ENCODE peak calls at places on chromosome 15, in seven cellular contexts. U is ovary, C is A549, A is GM12878, I is transverse colon, L is HepG2, K is sigmoid colon. Q is an unnamed sample.
A peak's percentile ranks its signal among the peaks of the same experiment; 100 is the strongest.

GRCh38 chr15:58475573-58476524 is 44.1 kb downstream of the LIPC start:
- DNase-seq in U (no peak), C (no peak), A (no peak), I (no peak), L (peak; percentile 94), K (no peak), Q (peak; percentile 18)

GRCh38 chr15:76234337-76234889 is 76.9 kb downstream of the ETFA start:
- DNase-seq in U (no peak), C (no peak), A (no peak), I (no peak), L (no peak), K (no peak), Q (no peak)

GRCh38 chr15:32717290-32718081 is at the start of gene GREM1:
- DNase-seq in U (no peak), C (no peak), A (no peak), I (peak; percentile 17), L (no peak), K (peak; percentile 71), Q (no peak)

GRCh38 chr15:94734460-94734859 is 503.1 kb downstream of the MCTP2 start:
- DNase-seq in U (no peak), C (no peak), A (no peak), I (no peak), L (no peak), K (no peak), Q (no peak)

GRCh38 chr15:56984681-56985515 is 66.5 kb downstream of the TCF12 start:
- DNase-seq in U (no peak), C (no peak), A (no peak), I (no peak), L (no peak), K (no peak), Q (no peak)

GRCh38 chr15:100020181-100020580 is 286.9 kb upstream of the LYSMD4 start:
- DNase-seq in U (no peak), C (no peak), A (no peak), I (no peak), L (no peak), K (no peak), Q (no peak)

GRCh38 chr15:57505949-57506391 is 85.7 kb upstream of the MYZAP start:
- DNase-seq in U (no peak), C (no peak), A (no peak), I (peak; percentile 72), L (no peak), K (no peak), Q (no peak)

GRCh38 chr15:81106560-81106959 is 27.5 kb upstream of the CFAP161 start:
- DNase-seq in U (peak; percentile 33), C (peak; percentile 61), A (peak; percentile 8), I (peak; percentile 37), L (peak; percentile 39), K (no peak), Q (peak; percentile 33)

GRCh38 chr15:90807074-90807646 is 61.2 kb upstream of the FURIN start:
- DNase-seq in U (no peak), C (no peak), A (no peak), I (no peak), L (no peak), K (no peak), Q (no peak)

GRCh38 chr15:28956491-28956890 is 70.7 kb downstream of the APBA2 start:
- DNase-seq in U (no peak), C (no peak), A (no peak), I (no peak), L (no peak), K (peak; percentile 40), Q (no peak)

GRCh38 chr15:89460048-89460447 is 36.3 kb downstream of the RHCG start:
- DNase-seq in U (no peak), C (no peak), A (no peak), I (no peak), L (no peak), K (no peak), Q (no peak)

GRCh38 chr15:40776537-40777141 is 6.9 kb downstream of the C15orf62 start:
- DNase-seq in U (no peak), C (no peak), A (no peak), I (no peak), L (no peak), K (no peak), Q (peak; percentile 14)

GRCh38 chr15:31049122-31049521 is 52.4 kb downstream of the TRPM1 start:
- DNase-seq in U (no peak), C (no peak), A (no peak), I (no peak), L (no peak), K (no peak), Q (no peak)

GRCh38 chr15:65368300-65368617 is 9.5 kb downstream of the IGDCC3 start:
- DNase-seq in U (no peak), C (no peak), A (no peak), I (no peak), L (no peak), K (no peak), Q (no peak)

GRCh38 chr15:40096094-40096876 is 12.4 kb downstream of the BMF start:
- DNase-seq in U (no peak), C (no peak), A (peak; percentile 68), I (no peak), L (no peak), K (no peak), Q (no peak)

GRCh38 chr15:39514933-39515332 is 65.9 kb upstream of the THBS1 start:
- DNase-seq in U (no peak), C (no peak), A (no peak), I (no peak), L (no peak), K (no peak), Q (no peak)

GRCh38 chr15:67685008-67685599 is 140.2 kb upstream of the SKOR1 start:
- DNase-seq in U (no peak), C (no peak), A (no peak), I (no peak), L (peak; percentile 25), K (no peak), Q (no peak)

GRCh38 chr15:41429003-41429890 is 12.4 kb downstream of the RTF1 start:
- DNase-seq in U (no peak), C (no peak), A (peak; percentile 65), I (peak; percentile 21), L (no peak), K (peak; percentile 13), Q (no peak)

GRCh38 chr15:36029606-36030005 is 483.6 kb upstream of the DPH6 start:
- DNase-seq in U (no peak), C (no peak), A (no peak), I (no peak), L (no peak), K (no peak), Q (no peak)

GRCh38 chr15:36026627-36027026 is 480.7 kb upstream of the DPH6 start:
- DNase-seq in U (no peak), C (no peak), A (no peak), I (no peak), L (no peak), K (no peak), Q (no peak)

DNA sequence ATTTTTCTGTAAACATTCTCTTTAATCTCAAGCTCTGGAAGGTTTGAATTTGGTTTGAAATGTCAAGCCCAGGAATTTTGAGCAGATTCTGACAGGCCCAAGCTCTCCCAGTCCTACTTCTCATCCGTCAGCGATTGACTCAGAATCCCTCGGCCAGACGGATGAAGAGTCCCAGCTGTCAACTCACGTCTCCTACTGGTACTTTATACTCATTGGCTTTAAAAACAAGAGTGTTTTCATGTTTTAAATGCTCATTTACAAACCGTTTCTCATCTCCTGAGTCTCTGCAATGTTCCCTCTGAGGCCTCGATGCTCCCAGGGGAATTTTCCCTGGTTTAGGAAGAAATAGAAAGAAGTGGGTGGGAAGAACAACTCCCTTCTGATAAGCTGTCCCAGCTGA is 478.1 kb upstream of the DPH6 start:
- DNase-seq in U (peak; percentile 27), C (no peak), A (no peak), I (no peak), L (no peak), K (no peak), Q (no peak)
- TF ChIP-seq EP300 in U (no peak), C (no peak), A (no peak), I (no peak), L (no peak), K (no peak), Q (no peak)

GRCh38 chr15:61702224-61703120 is 357.8 kb downstream of the VPS13C start:
- DNase-seq in U (no peak), C (no peak), A (no peak), I (no peak), L (no peak), K (no peak), Q (no peak)
- TF ChIP-seq EP300 in U (no peak), C (no peak), A (no peak), I (no peak), L (no peak), K (no peak), Q (no peak)

DNA sequence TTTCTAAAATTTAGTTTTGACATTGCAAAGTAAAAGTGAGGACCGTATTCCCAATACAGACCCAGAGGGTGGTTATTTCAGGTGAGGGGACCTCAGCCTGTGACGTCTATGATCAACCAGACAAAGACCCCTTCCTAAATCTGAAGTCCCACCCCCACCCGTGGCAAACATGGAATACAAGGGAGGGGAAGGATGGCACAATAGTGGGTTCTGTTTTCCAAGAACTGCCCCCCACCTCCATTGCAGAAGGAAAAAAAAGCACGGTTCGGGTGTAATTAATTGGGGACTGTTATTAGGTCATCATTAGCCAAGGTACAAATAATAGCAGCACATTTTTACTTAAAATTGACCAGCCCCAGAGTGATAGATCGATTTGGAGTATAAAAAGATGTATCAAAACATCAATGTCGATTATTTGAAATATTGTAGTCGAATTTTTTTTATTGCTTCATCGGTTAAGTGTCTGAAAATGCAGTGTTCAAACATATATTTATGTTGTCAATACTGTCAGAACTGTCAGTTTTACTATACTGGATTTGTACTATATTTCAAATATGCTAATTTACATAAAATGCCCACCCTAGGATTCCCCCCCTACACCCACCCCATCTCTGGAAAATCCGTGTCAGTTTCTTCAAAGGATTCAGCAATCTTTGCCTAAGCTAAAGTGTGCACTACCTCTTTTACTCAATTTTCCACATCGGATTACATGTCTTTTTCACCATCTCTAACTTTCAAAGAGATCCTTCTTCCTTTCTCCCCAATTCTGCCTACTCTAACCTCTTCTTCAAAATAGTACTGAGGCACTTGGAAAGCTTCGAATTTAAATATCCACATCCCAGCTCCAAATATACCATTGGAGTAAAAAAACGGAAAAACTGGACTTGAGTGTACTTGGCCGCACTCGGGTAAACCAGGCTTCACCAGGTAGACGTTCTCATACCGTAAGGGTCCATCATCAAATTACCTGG is 7.7 kb upstream of the MEIS2 start:
- DNase-seq in U (no peak), C (no peak), A (no peak), I (no peak), L (no peak), K (no peak), Q (no peak)
- TF ChIP-seq EP300 in U (no peak), C (no peak), A (no peak), I (no peak), L (no peak), K (no peak), Q (no peak)

DNA sequence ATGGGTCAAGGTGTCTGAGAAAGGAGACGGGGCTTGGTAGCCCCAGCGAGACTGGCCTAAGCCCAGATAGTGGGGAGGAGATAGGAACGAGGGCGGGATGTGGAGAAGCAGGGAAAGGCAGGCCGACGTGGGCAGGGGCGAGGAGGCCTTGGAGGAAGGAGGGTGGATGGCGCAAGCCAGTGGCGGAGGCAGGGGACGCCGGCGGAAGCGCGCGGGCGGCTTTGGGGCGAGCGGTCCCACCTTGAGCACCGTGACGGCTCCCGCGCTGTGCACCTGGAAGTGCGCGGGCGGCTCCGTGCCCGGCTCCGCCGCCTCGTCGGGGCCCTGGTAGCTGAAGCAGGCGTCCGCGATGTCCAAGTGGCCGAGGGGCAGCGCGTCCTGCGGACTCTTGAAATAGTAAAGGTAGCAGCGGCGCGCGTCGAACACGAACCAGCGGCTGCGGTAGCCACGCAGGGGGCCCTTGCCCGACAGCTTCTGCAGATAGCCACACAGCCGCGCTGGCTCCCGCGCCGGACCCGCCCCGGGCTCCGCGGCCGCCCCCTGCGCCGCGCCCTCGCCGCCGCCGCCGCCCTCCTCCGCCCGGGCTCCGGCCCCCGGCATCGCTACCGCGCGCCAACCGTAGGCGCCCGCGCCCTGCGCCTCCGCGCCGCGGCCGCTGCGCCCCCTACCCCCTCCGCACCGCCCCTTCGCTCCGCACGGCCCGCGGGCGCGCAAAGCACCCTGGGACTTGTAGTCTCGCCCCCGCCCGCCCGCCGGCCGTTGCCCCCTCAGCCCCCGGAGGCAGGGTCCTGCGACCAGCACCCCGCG is at the start of gene TBC1D2B:
- DNase-seq in U (peak; percentile 81), C (peak; percentile 55), A (no peak), I (peak; percentile 76), L (no peak), K (peak; percentile 82), Q (no peak)
- TF ChIP-seq EP300 in U (no peak), C (no peak), A (no peak), I (no peak), L (no peak), K (no peak), Q (no peak)